ENCODE peak calls at places on chromosomes 11 and 22, in seven cellular contexts. G is A549; U is breast epithelium; C is CD4-positive, CD25-positive, alpha-beta regulatory T cell; V is prostate gland; A is GM23248; H is Panc1. M is an unnamed sample.

GRCh38 chr11:94926698-94927237 is 46.6 kb downstream of the CWC15 start:
- DNase-seq in V (peak; percentile 9), C (no peak), H (no peak), U (peak; percentile 59), A (peak; percentile 84), G (no peak), M (no peak)

GRCh38 chr11:26842883-26843282 is 121.0 kb upstream of the SLC5A12 start:
- DNase-seq in H (no peak), G (no peak), V (no peak), A (peak; percentile 33), C (no peak), U (no peak), M (no peak)

GRCh38 chr11:77147668-77148321 is 19.7 kb downstream of the MYO7A start:
- DNase-seq in U (no peak), A (peak; percentile 53), C (peak; percentile 25), G (no peak), H (no peak), V (no peak), M (peak; percentile 60)

GRCh38 chr11:99327527-99327926 is 306.8 kb downstream of the CNTN5 start:
- DNase-seq in V (no peak), U (no peak), A (no peak), G (no peak), C (no peak), H (no peak), M (no peak)

GRCh38 chr11:110196241-110196754 is 100.1 kb downstream of the RDX start:
- DNase-seq in V (no peak), U (no peak), C (no peak), H (peak; percentile 66), A (peak; percentile 78), G (peak; percentile 56), M (no peak)

GRCh38 chr11:57399928-57400578 is 9.6 kb upstream of the PRG2 start:
- DNase-seq in A (no peak), U (no peak), C (no peak), H (no peak), V (no peak), G (no peak), M (no peak)

GRCh38 chr22:23784215-23784732 is 2.5 kb upstream of the SMARCB1 start:
- DNase-seq in U (no peak), C (no peak), A (no peak), H (no peak), G (no peak), V (no peak), M (no peak)

GRCh38 chr11:68532719-68533369 is 72.3 kb downstream of the PPP6R3 start:
- DNase-seq in H (no peak), A (no peak), G (no peak), V (no peak), C (no peak), U (no peak), M (no peak)

GRCh38 chr22:20128619-20128901 is 3.0 kb upstream of the ZDHHC8 start:
- DNase-seq in G (no peak), V (no peak), U (no peak), C (no peak), A (no peak), H (no peak), M (no peak)

GRCh38 chr22:35437038-35437437 is 37.1 kb downstream of the MCM5 start:
- DNase-seq in C (no peak), U (no peak), V (no peak), A (peak; percentile 16), H (no peak), G (peak; percentile 41), M (no peak)

GRCh38 chr11:74696932-74697687 is 34.1 kb downstream of the CHRDL2 start:
- DNase-seq in G (peak; percentile 56), H (no peak), V (peak; percentile 79), U (peak; percentile 71), C (no peak), A (peak; percentile 93), M (peak; percentile 91)

GRCh38 chr11:10506013-10506370 is 35.0 kb downstream of the RNF141 start:
- DNase-seq in V (no peak), U (no peak), H (no peak), C (no peak), A (no peak), G (no peak), M (no peak)

GRCh38 chr22:41952713-41953112 is 763 bp downstream of the SMIM45 start:
- DNase-seq in C (no peak), V (no peak), A (no peak), G (no peak), U (no peak), H (no peak), M (no peak)

GRCh38 chr22:41963453-41964105 is 5.7 kb upstream of the SEPTIN3 start:
- DNase-seq in A (no peak), H (no peak), V (no peak), U (no peak), G (no peak), C (no peak), M (no peak)

GRCh38 chr22:41957941-41958556 is 6.1 kb downstream of the SMIM45 start:
- DNase-seq in C (no peak), A (no peak), G (no peak), U (no peak), H (no peak), V (no peak), M (no peak)
- H3K4me3 ChIP-seq in C (no peak overlapping the region), A (no peak overlapping the region), G (no peak overlapping the region), U (peak overlapping the region; percentile 57), H (no peak overlapping the region), V (no peak overlapping the region), M (peak overlapping the region; percentile 34)

DNA sequence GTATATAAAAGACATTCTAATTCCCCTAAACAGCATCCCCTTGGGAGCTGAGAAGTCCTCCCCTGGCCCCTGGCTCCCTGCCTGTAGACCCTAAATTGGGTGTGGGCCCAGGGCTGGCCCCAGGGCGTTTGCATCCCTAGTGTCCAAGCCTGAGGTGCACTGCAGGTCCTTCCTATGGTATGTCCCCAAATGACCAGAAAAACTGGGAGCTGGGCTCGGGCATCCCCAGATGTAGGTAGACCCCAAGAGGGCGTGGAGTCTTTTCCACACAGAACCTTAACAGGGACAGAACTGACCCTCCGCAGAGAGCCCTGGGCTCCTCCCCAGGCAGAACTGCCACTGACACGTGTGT is 782 bp upstream of the OSBPL5 start:
- DNase-seq in G (no peak), C (no peak), V (no peak), A (no peak), U (no peak), H (no peak), M (no peak)
- H3K4me3 ChIP-seq in G (no peak overlapping the region), C (no peak overlapping the region), V (no peak overlapping the region), A (no peak overlapping the region), U (peak overlapping the region; percentile 81), H (no peak overlapping the region), M (no peak overlapping the region)

DNA sequence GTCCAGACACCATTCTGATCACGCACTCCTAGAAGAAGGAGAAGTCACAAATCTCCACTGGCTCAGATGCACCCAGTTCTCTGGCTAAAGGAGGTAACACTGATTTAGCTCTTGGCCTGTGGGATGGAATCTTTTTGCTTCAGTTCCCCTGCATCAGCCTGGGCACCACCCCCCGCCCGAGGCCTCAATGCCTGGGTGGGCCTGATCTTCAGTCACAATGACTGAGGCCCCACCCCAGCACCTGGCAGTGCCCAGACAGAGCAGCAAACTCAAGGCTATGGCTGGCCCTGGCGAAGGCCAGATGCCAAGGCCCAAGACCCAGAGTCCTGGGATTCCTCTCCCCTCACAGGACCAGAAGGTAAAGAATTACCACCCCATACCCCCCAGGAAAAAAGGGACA is 5.0 kb downstream of the CYB561A3 start:
- DNase-seq in U (no peak), V (no peak), A (no peak), G (no peak), H (no peak), C (no peak), M (no peak)
- H3K4me3 ChIP-seq in U (no peak overlapping the region), V (no peak overlapping the region), A (no peak overlapping the region), G (no peak overlapping the region), H (no peak overlapping the region), C (no peak overlapping the region), M (no peak overlapping the region)

GRCh38 chr22:37283393-37283937 is 1.2 kb downstream of the CYTH4 start:
- DNase-seq in G (no peak), C (peak; percentile 39), U (no peak), A (peak; percentile 21), V (no peak), H (no peak), M (no peak)

GRCh38 chr22:37284126-37284806 is 2.0 kb downstream of the CYTH4 start:
- DNase-seq in V (no peak), C (no peak), U (no peak), A (no peak), G (no peak), H (no peak), M (no peak)

GRCh38 chr22:37285937-37286336 is 3.6 kb downstream of the CYTH4 start:
- DNase-seq in G (no peak), V (no peak), C (no peak), A (no peak), H (no peak), U (no peak), M (no peak)

GRCh38 chr22:37282385-37282677 is at the start of gene CYTH4:
- DNase-seq in U (no peak), H (no peak), A (no peak), V (no peak), C (peak; percentile 66), G (no peak), M (no peak)

GRCh38 chr22:37284807-37285355 is 2.6 kb downstream of the CYTH4 start:
- DNase-seq in H (no peak), G (no peak), C (peak; percentile 39), U (no peak), A (no peak), V (no peak), M (no peak)
- H3K4me3 ChIP-seq in H (no peak overlapping the region), G (no peak overlapping the region), C (peak overlapping the region; percentile 88), U (peak overlapping the region; percentile 49), A (no peak overlapping the region), V (no peak overlapping the region), M (peak overlapping the region; percentile 35)

DNA sequence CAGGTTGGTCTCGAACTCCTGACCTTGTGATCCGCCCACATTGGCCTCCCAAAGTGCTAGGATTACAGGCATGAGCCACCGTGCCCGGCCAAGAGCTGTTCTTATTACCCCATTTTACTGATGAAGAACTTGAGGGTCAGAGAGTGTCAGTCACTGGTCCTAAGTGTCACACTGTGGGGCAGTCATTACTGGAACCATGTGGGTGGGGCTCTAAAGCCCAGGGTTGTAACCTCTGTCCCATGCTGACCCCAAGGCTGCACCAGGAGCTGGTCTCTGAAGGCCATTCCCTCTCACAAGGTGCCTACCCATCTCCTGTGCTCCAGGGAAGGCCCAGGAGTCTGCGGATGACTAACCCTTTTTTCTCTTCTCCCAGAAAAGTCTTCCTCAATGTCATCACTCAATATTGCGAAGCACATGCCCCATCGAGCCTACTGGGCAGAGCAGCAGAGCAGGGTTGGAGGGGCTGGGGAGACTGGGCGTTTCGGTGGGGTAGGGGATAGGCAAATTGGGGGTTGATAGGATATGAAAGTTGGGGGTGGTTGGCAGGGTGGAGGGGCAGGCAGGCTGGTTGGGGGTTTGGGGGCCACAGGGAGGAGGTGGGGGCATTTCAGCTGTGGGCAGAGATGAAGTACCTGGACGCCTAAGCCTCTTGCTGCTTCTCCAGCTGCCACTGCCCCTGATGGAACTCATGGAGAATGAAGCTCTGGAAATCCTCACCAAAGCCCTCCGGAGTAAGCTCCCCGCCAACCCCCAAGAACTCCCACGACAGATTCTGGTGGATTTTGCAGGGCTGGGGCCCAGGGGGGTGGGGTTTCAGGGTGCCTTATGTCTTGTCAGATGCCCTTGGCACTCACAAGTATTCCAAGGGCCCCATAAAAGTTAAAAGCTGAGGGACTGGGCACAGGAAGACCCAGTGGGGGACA is 2.0 kb upstream of the ESRRA start:
- DNase-seq in V (no peak), H (no peak), A (no peak), U (no peak), G (no peak), C (no peak), M (no peak)
- H3K4me3 ChIP-seq in V (no peak overlapping the region), H (no peak overlapping the region), A (no peak overlapping the region), U (no peak overlapping the region), G (no peak overlapping the region), C (no peak overlapping the region), M (no peak overlapping the region)